ENCODE peak calls at places on chromosomes 1 and 21, in six cellular contexts. V is mesenchymal stem cell, I is DND-41, F is transverse colon, O is SJSA1, P is ovary. N is an unnamed sample. For H3K9me3, the result is how much of the 10 kb centered on the place peaks cover.

GRCh38 chr1:95371666-95372320 is 137.8 kb downstream of the RWDD3 start:
- DNase-seq in I (no peak), V (no peak), O (no peak), F (no peak), P (no peak), N (no peak)

GRCh38 chr21:36079010-36079649 is 9.3 kb downstream of the CBR1 start:
- DNase-seq in I (no peak), V (no peak), O (no peak), F (peak), P (no peak), N (no peak)

GRCh38 chr1:38476111-38476783 is 383.3 kb downstream of the RRAGC start:
- DNase-seq in P (no peak), I (no peak), V (no peak), O (no peak), F (no peak), N (no peak)

GRCh38 chr1:6646499-6647148 is 22.0 kb downstream of the THAP3 start:
- DNase-seq in V (peak), I (peak), O (peak), P (no peak), F (no peak), N (no peak)

GRCh38 chr1:70353641-70354331 is 736 bp downstream of the ANKRD13C start:
- DNase-seq in O (peak), I (no peak), V (peak), F (no peak), P (no peak), N (no peak)

GRCh38 chr1:111738436-111739221 is 566 bp downstream of the INKA2 start:
- DNase-seq in F (peak), O (peak), V (peak), I (peak), P (peak), N (peak)

GRCh38 chr1:38852780-38853179 is 6.8 kb downstream of the RRAGC start:
- DNase-seq in O (no peak), I (no peak), F (no peak), P (no peak), V (no peak), N (no peak)

GRCh38 chr1:204369006-204369726 is 9.4 kb upstream of the PLEKHA6 start:
- DNase-seq in P (no peak), V (no peak), F (no peak), O (no peak), I (no peak), N (no peak)

GRCh38 chr1:76824106-76824505 is 43.2 kb upstream of the ST6GALNAC5 start:
- DNase-seq in F (no peak), P (no peak), O (no peak), V (no peak), I (no peak), N (no peak)

GRCh38 chr1:151542710-151543129 is 2.6 kb downstream of the TUFT1 start:
- DNase-seq in I (no peak), O (peak), F (no peak), P (no peak), V (peak), N (no peak)

GRCh38 chr1:238951809-238952208 is 434.6 kb upstream of the CHRM3 start:
- DNase-seq in O (no peak), P (no peak), I (no peak), F (no peak), V (peak), N (no peak)

GRCh38 chr1:238954865-238955264 is 431.5 kb upstream of the CHRM3 start:
- DNase-seq in F (no peak), O (no peak), I (no peak), V (peak), P (no peak), N (no peak)

GRCh38 chr1:238953448-238953847 is 432.9 kb upstream of the CHRM3 start:
- DNase-seq in O (no peak), V (no peak), I (no peak), P (no peak), F (no peak), N (no peak)

GRCh38 chr1:238960071-238960470 is 426.3 kb upstream of the CHRM3 start:
- DNase-seq in V (peak), I (no peak), O (no peak), P (no peak), F (no peak), N (no peak)

DNA sequence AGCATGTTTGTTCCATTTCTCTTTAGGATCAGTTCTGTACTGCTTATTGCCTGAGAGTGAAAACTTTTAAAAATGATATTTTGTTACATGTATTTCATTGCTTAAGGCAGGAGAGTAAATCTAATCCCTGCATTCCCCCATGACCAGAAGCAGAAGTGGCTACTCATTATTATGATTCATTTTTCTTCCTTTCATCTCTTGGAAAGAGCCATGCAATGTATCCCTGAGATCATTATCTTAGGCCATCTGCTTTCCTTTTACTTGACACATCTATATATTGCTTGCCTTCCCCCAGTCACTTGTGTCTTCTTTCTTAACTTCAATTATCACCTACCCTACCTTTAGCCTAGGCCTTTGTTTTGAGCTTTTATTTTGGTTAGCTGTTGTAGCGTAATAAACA is 430.4 kb upstream of the CHRM3 start:
- DNase-seq in P (no peak), V (peak), F (no peak), I (no peak), O (no peak), N (no peak)
- H3K9me3 ChIP-seq in P (under half), V (under half), F (under half), I (under half), O (under half), N (under half)

GRCh38 chr21:9741343-9741742 is 780.0 kb upstream of the TPTE start:
- DNase-seq in F (no peak), P (no peak), V (no peak), O (no peak), I (no peak), N (no peak)

GRCh38 chr21:9735421-9735961 is 785.9 kb upstream of the TPTE start:
- DNase-seq in F (no peak), P (no peak), I (no peak), O (no peak), V (no peak), N (no peak)

GRCh38 chr21:9737871-9738520 is 783.4 kb upstream of the TPTE start:
- DNase-seq in V (no peak), P (no peak), O (no peak), I (no peak), F (no peak), N (no peak)

GRCh38 chr21:9739240-9739639 is 782.1 kb upstream of the TPTE start:
- DNase-seq in F (no peak), O (no peak), V (no peak), P (no peak), I (no peak), N (no peak)

GRCh38 chr21:9738527-9738926 is 782.9 kb upstream of the TPTE start:
- DNase-seq in P (no peak), F (no peak), I (no peak), O (no peak), V (no peak), N (no peak)
- H3K9me3 ChIP-seq in P (under half), F (under half), I (under half), O (under half), V (under half), N (under half)

DNA sequence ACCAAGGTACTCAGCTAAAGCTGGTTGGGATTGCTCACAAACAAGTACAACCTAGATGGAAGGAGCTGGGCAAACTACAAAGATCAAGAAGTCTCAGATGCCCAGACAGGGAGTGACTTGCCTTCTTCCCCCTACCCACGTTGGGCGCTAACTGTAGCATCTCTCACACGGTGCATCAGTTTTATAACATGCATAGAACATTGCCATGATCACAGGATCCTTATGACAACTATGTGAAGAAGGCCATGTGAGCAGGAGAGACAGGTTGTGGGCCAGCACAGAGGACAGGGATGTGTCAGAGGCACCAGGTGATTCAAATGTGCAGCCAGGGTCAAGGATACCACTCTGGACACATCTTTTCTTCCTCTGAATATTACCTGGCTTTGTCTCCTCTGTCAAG is 28.3 kb upstream of the CYP4B1 start:
- DNase-seq in P (no peak), V (no peak), I (no peak), O (no peak), F (no peak), N (no peak)
- H3K9me3 ChIP-seq in P (under half), V (under half), I (under half), O (under half), F (under half), N (under half)

DNA sequence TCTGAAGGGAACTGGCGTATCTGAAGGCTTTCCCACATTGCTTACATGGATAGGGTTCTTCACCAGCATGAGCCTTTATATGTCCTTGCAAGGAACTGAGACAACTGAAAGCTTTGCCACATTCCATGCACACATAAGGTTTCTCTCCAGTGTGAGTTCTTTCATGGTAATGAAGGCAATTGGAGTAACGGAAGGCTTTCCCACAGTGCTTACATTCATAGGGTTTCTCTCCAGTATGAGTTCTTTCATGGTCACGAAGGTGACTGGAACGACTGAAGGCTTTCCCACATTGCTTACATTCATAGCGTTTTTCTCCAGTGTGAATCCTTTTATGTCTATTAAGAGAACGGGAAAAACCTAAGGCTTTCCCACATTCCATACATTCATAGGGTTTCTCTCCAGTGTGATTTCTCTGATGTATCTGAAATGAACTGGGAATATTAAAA is 15.0 kb downstream of the ZNF124 start:
- DNase-seq in P (no peak), V (peak), O (peak), F (no peak), I (no peak), N (no peak)
- H3K9me3 ChIP-seq in P (under half), V (half or more), O (under half), F (half or more), I (half or more), N (half or more)

GRCh38 chr1:2971609-2972008 is 49.7 kb upstream of the ACTRT2 start:
- DNase-seq in I (no peak), O (no peak), F (no peak), P (no peak), V (no peak), N (no peak)
- H3K9me3 ChIP-seq in I (under half), O (under half), F (under half), P (under half), V (under half), N (under half)

DNA sequence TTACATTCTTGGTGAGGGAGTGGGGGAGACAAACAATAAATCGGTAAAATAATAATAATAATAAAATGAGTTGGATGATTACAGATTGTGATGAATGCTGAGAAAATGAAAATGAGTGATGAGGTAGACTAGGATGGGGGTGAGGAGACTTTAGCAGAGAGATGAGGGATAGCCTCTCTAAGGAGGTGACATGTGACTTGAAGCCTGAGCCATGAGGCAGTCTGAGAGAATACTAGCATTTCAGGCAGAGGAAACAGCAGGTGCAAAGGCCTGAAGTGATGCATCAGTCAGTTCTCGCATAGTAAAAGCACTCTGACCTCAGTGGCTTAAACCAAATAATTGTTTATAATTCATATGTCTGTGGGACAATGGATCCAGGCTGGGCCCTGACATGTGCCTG is 181.2 kb downstream of the AGBL4 start:
- DNase-seq in P (no peak), V (no peak), O (no peak), F (no peak), I (no peak), N (no peak)
- H3K9me3 ChIP-seq in P (under half), V (half or more), O (under half), F (under half), I (under half), N (under half)

DNA sequence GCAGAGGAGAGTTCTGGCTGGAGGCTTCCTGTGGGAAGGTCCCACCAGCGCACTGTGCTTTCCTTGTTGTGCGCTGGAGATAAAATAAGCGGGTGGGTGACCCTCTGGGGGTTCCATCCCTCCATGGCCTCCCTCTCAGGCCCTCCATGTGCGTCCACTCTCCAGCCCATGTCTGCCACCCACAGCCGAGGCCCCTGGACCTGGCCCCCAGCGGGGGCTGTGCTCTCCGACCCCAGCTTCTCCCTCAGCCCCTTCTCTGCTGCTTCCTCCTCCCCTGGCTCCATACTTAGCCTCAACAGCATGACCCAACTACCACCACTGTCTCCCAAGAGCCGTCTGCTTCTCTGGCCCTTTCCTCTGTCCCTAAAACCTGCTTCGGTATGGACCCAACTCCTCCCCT is 61.4 kb downstream of the GNG4 start:
- DNase-seq in P (no peak), F (no peak), V (no peak), O (no peak), I (no peak), N (no peak)
- H3K9me3 ChIP-seq in P (under half), F (under half), V (under half), O (under half), I (under half), N (under half)

GRCh38 chr1:246518456-246519205 is 11.6 kb upstream of the SMYD3 start:
- DNase-seq in F (no peak), V (no peak), I (no peak), P (no peak), O (no peak), N (no peak)
- H3K9me3 ChIP-seq in F (under half), V (under half), I (under half), P (under half), O (under half), N (under half)

GRCh38 chr1:13523780-13524477 is 10.1 kb upstream of the LRRC38 start:
- DNase-seq in P (no peak), F (no peak), I (no peak), V (no peak), O (no peak), N (no peak)
- H3K9me3 ChIP-seq in P (under half), F (under half), I (under half), V (under half), O (under half), N (under half)

DNA sequence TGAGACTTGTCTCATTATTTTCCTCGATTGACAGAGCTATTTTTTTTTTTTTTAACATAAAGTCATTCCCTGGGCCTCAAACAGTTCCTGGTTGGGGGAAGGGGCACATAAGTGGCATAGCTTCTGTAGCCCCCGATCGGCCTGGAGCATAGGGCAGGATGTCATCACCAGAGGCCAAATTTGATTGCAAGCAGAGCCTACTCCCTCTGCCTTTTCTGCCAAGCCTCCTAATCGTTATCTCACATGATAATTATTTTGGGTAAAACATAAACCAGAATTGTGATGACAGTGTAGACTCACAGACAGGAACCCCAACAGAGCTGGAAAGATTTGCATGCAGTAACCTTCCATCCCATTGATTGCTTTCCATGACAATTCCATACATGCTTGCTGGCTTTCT is 404.8 kb downstream of the PCP4 start:
- DNase-seq in V (no peak), I (no peak), P (no peak), O (no peak), F (no peak), N (no peak)
- H3K9me3 ChIP-seq in V (under half), I (under half), P (under half), O (under half), F (under half), N (under half)

N was measured in T-helper 17 cell.